ENCODE peak calls at places on chromosomes 4 and X, in ten cellular contexts. J is stimulated activated CD4-positive, alpha-beta T cell treated with anti-CD3 and anti-CD28 coated beads, TNF-alpha, amount 100 ng/mL, for 24 hours; Q is A549; C is choroid plexus epithelial cell; R is posterior vena cava; H is AG09319; V is NCI-H460; L is H1; X is RWPE1; K is RPMI8226. W is an unnamed sample.

GRCh38 chr4:187118731-187119130 is 395.1 kb upstream of the FAT1 start:
- DNase-seq in R (no peak), Q (no peak), K (no peak), H (no peak), X (no peak), C (no peak), L (no peak), J (no peak), V (no peak), W (no peak)

GRCh38 chr4:149768477-149768876 is 47.2 kb downstream of the IQCM start:
- DNase-seq in J (no peak), X (no peak), L (no peak), R (no peak), K (no peak), V (no peak), C (no peak), Q (no peak), H (no peak), W (no peak)

GRCh38 chrX:101462892-101463291 is 22.4 kb upstream of the ARMCX4 start:
- DNase-seq in X (peak), V (peak), L (no peak), K (peak), H (no peak), C (peak), J (no peak), R (no peak), Q (peak), W (no peak)

GRCh38 chrX:49186125-49187027 is at the start of gene PRICKLE3:
- DNase-seq in C (peak), J (peak), V (peak), K (peak), H (no peak), R (peak), L (no peak), Q (peak), X (no peak), W (no peak)

GRCh38 chr4:61938250-61938846 is 738.2 kb downstream of the ADGRL3 start:
- DNase-seq in C (no peak), L (no peak), J (no peak), R (no peak), H (no peak), X (no peak), Q (no peak), K (no peak), V (no peak), W (no peak)

GRCh38 chr4:83889802-83890201 is 353.9 kb downstream of the GPAT3 start:
- DNase-seq in Q (peak), L (no peak), X (peak), V (no peak), K (no peak), J (no peak), R (no peak), C (peak), H (no peak), W (no peak)

GRCh38 chr4:76430519-76431388 is 4.3 kb upstream of the SHROOM3 start:
- DNase-seq in X (peak), L (no peak), K (peak), R (no peak), V (peak), J (no peak), H (peak), C (peak), Q (peak), W (peak)

GRCh38 chrX:45228126-45228525 is 27.4 kb upstream of the DIPK2B start:
- DNase-seq in K (no peak), Q (no peak), L (no peak), J (no peak), C (no peak), V (no peak), X (no peak), R (no peak), H (no peak), W (no peak)

GRCh38 chrX:154348114-154348531 is 26.3 kb downstream of the FLNA start:
- DNase-seq in V (no peak), X (no peak), R (no peak), J (no peak), H (no peak), L (no peak), Q (no peak), C (no peak), K (no peak), W (no peak)

GRCh38 chrX:9885150-9885549 is 82.0 kb upstream of the CLDN34 start:
- DNase-seq in H (no peak), V (peak), J (peak), X (peak), K (peak), L (no peak), R (no peak), Q (peak), C (peak), W (no peak)

GRCh38 chr4:118765399-118765798 is 70.5 kb downstream of the SEC24D start:
- DNase-seq in J (no peak), V (no peak), X (peak), Q (peak), R (no peak), L (no peak), C (peak), H (peak), K (no peak), W (peak)

GRCh38 chrX:26442340-26442739 is 226.4 kb downstream of the MAGEB5 start:
- DNase-seq in V (peak), C (peak), K (peak), R (no peak), J (no peak), H (no peak), X (no peak), L (no peak), Q (no peak), W (peak)

GRCh38 chr4:118120120-118120760 is 86.0 kb downstream of the NDST3 start:
- DNase-seq in V (no peak), R (no peak), L (no peak), Q (no peak), C (no peak), K (no peak), H (no peak), X (no peak), J (no peak), W (no peak)

GRCh38 chr4:144343143-144343755 is 202.7 kb upstream of the GYPA start:
- DNase-seq in H (no peak), C (no peak), K (no peak), R (no peak), V (no peak), X (no peak), J (no peak), L (no peak), Q (no peak), W (no peak)

GRCh38 chr4:100742045-100742444 is 224.2 kb upstream of the EMCN start:
- DNase-seq in H (no peak), L (no peak), Q (peak), C (peak), K (peak), V (peak), J (no peak), X (peak), R (no peak), W (peak)

GRCh38 chr4:62914758-62915157 is 1494.5 kb downstream of the TECRL start:
- DNase-seq in C (no peak), Q (no peak), H (no peak), L (no peak), V (no peak), R (no peak), K (no peak), J (no peak), X (no peak), W (no peak)

GRCh38 chr4:7635435-7635834 is 200.7 kb upstream of the PSAPL1 start:
- DNase-seq in X (no peak), Q (no peak), R (no peak), J (no peak), V (no peak), L (no peak), K (no peak), C (no peak), H (no peak), W (no peak)

GRCh38 chrX:106726485-106727437 is at the start of gene RNF128:
- DNase-seq in L (peak), Q (peak), R (peak), X (peak), V (peak), H (no peak), K (no peak), J (no peak), C (peak), W (no peak)

GRCh38 chrX:53018627-53019026 is 30.0 kb upstream of the GPR173 start:
- DNase-seq in H (no peak), V (no peak), J (no peak), X (no peak), C (no peak), R (no peak), K (no peak), Q (no peak), L (no peak), W (no peak)

GRCh38 chr4:85496146-85496849 is 21.3 kb downstream of the ARHGAP24 start:
- DNase-seq in V (peak), R (no peak), X (peak), K (no peak), L (no peak), Q (no peak), J (no peak), C (peak), H (no peak), W (no peak)

GRCh38 chr4:3340703-3341088 is 47.9 kb downstream of the RGS12 start:
- DNase-seq in K (peak), H (no peak), L (no peak), J (no peak), V (no peak), R (no peak), X (peak), C (no peak), Q (no peak), W (no peak)

GRCh38 chrX:6644411-6644810 is 109.5 kb upstream of the VCX3A start:
- DNase-seq in L (no peak), V (no peak), C (no peak), Q (no peak), H (no peak), X (no peak), R (no peak), J (no peak), K (peak), W (no peak)

GRCh38 chr4:16083217-16084191 is at the start of gene PROM1:
- DNase-seq in H (no peak), X (no peak), R (no peak), V (no peak), J (no peak), K (no peak), C (no peak), L (no peak), Q (no peak), W (no peak)

GRCh38 chr4:183118585-183118984 is 19.5 kb downstream of the WWC2 start:
- DNase-seq in X (peak), C (peak), L (no peak), K (no peak), V (no peak), H (peak), R (no peak), Q (no peak), J (no peak), W (no peak)

GRCh38 chrX:53312946-53313745 is 31.8 kb upstream of the IQSEC2 start:
- DNase-seq in K (peak), V (peak), R (peak), H (peak), C (peak), J (peak), Q (peak), X (peak), L (no peak), W (peak)

GRCh38 chr4:184814686-184815045 is 11.1 kb downstream of the ACSL1 start:
- DNase-seq in K (no peak), J (no peak), X (no peak), C (no peak), Q (no peak), V (no peak), H (no peak), R (no peak), L (no peak), W (no peak)

GRCh38 chr4:16952462-16952871 is 54.0 kb upstream of the LDB2 start:
- DNase-seq in V (no peak), K (no peak), Q (no peak), J (no peak), L (no peak), R (no peak), X (no peak), H (no peak), C (peak), W (no peak)

GRCh38 chr4:144591401-144591800 is 54.6 kb upstream of the HHIP start:
- DNase-seq in C (peak), H (peak), J (no peak), R (no peak), Q (no peak), L (no peak), V (no peak), X (no peak), K (peak), W (no peak)

GRCh38 chr4:121009578-121010338 is 62.6 kb downstream of the NDNF start:
- DNase-seq in H (no peak), J (no peak), X (no peak), V (no peak), R (no peak), K (no peak), L (no peak), C (no peak), Q (no peak), W (no peak)

GRCh38 chr4:151409470-151410313 is 716 bp downstream of the FHIP1A start:
- DNase-seq in K (no peak), R (no peak), J (no peak), X (peak), C (peak), L (no peak), V (no peak), H (no peak), Q (no peak), W (no peak)

W was measured in smooth muscle cell of the brain vasculature.